ENCODE peak calls at places on chromosomes 6 and 20, in four cellular contexts. N, V, R and A are unnamed samples. For H3K4me1, the result is how much of the 10 kb centered on the place peaks cover.

GRCh38 chr6:79719248-79719975 is 88.3 kb downstream of the SH3BGRL2 start:
- DNase-seq in R (peak), V (no peak), N (peak), A (no peak)

GRCh38 chr6:107560657-107561056 is 70.7 kb downstream of the SOBP start:
- DNase-seq in V (no peak), R (peak), N (no peak), A (no peak)

GRCh38 chr6:90502866-90503407 is 83.9 kb downstream of the MAP3K7 start:
- DNase-seq in N (no peak), V (no peak), R (no peak), A (no peak)

GRCh38 chr6:169702640-169703246 is 817 bp downstream of the C6orf120 start:
- DNase-seq in V (peak), R (no peak), N (no peak), A (peak)

GRCh38 chr6:28353981-28354676 is 4.4 kb downstream of the ZKSCAN3 start:
- DNase-seq in V (peak), N (peak), R (peak), A (no peak)

GRCh38 chr6:170212956-170213636 is 77.8 kb downstream of the DLL1 start:
- DNase-seq in R (no peak), V (no peak), N (no peak), A (no peak)

GRCh38 chr6:26342106-26342999 is 22.6 kb upstream of the BTN3A2 start:
- DNase-seq in R (no peak), V (no peak), N (no peak), A (no peak)

GRCh38 chr6:111844376-111844775 is 28.9 kb downstream of the FYN start:
- DNase-seq in V (no peak), R (no peak), N (no peak), A (no peak)

GRCh38 chr6:17705778-17706579 is 746 bp downstream of the NUP153 start:
- DNase-seq in V (peak), R (peak), N (peak), A (peak)

GRCh38 chr6:17703256-17703694 is 3.5 kb downstream of the NUP153 start:
- DNase-seq in R (no peak), V (no peak), N (peak), A (no peak)

GRCh38 chr6:17707371-17707651 is 586 bp upstream of the NUP153 start:
- DNase-seq in R (no peak), N (no peak), V (no peak), A (no peak)

GRCh38 chr6:17706580-17707370 is at the start of gene NUP153:
- DNase-seq in R (peak), V (peak), N (peak), A (peak)

GRCh38 chr6:17705428-17705777 is 1.3 kb downstream of the NUP153 start:
- DNase-seq in R (peak), V (no peak), N (peak), A (no peak)
- H3K4me1 ChIP-seq in R (under half), V (half or more), N (under half), A (under half)

DNA sequence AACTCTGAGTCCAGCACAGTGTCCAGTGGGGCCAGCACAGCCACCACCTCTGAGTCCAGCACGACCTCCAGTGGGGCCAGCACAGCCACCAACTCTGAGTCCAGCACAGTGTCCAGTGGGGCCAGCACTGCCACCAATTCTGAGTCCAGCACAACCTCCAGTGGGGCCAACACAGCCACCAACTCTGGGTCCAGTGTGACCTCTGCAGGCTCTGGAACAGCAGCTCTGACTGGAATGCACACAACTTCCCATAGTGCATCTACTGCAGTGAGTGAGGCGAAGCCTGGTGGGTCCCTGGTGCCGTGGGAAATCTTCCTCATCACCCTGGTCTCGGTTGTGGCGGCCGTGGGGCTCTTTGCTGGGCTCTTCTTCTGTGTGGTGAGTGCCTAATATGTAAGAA is 3.8 kb downstream of the MUC21 start:
- DNase-seq in V (no peak), N (no peak), R (no peak), A (no peak)
- H3K4me3 ChIP-seq in V (no peak), N (no peak), R (no peak), A (no peak)

GRCh38 chr6:83176256-83176655 is 16.8 kb downstream of the PGM3 start:
- DNase-seq in V (no peak), R (no peak), N (no peak), A (no peak)

GRCh38 chr6:83182114-83182513 is 11.0 kb downstream of the PGM3 start:
- DNase-seq in N (no peak), R (no peak), V (no peak), A (no peak)

GRCh38 chr6:83185096-83185495 is 8.0 kb downstream of the PGM3 start:
- DNase-seq in N (peak), V (no peak), R (no peak), A (no peak)

GRCh38 chr6:83183082-83183828 is 9.8 kb downstream of the PGM3 start:
- DNase-seq in N (peak), R (peak), V (no peak), A (no peak)

DNA sequence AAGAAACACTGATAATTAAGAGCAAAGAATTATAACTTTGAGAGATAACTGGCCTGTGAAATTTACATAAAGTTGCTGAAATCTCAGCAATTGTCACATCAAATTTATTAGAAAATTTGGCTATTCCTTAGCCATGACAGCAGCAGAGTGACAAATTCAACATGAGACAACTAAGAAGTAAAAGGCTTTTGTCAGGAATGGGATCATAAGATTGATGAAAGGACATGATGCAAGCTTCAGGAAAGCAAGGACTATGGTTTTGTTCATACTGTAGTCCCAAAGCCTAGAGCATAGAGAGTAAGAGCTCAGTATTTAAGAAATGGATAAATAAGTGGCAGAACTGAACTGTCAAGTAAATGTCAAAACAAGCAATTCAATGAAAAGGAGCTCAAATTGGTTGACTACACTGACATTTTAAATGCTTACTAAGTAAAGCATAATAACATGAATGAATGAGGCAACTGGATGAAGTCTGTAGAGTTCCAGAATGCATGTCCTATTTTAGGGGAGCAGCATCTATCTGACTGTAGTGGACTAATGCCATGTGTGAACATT is 12.6 kb downstream of the PGM3 start:
- DNase-seq in N (no peak), R (no peak), V (no peak), A (no peak)
- H3K4me1 ChIP-seq in N (under half), R (under half), V (under half), A (under half)

GRCh38 chr6:44567406-44567805 is 179.9 kb downstream of the CDC5L start:
- DNase-seq in N (no peak), R (no peak), V (no peak), A (no peak)
- H3K4me3 ChIP-seq in N (no peak), R (no peak), V (no peak), A (no peak)

DNA sequence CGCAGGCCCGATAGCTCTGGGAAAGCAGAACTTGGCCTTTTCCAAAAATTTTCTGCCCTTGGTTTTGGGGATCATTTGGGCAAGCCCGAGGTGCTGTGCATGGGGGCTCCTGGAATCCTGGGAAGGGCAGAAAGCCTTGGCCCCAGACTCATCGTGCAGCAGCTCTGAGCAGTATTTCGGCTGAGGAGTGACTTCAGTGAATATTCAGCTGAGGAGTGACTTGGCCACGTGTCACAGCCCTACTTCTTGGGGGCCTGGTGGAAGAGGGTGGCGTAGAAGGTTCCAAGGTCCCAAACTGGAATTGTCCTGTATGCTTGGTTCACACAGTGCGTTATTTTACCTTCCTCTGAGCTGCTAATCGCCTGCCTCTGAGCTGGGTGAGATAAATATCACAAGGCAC is 1.1 kb upstream of the BMP2 start:
- DNase-seq in V (no peak), N (no peak), R (no peak), A (no peak)
- H3K4me1 ChIP-seq in V (under half), N (under half), R (under half), A (under half)

DNA sequence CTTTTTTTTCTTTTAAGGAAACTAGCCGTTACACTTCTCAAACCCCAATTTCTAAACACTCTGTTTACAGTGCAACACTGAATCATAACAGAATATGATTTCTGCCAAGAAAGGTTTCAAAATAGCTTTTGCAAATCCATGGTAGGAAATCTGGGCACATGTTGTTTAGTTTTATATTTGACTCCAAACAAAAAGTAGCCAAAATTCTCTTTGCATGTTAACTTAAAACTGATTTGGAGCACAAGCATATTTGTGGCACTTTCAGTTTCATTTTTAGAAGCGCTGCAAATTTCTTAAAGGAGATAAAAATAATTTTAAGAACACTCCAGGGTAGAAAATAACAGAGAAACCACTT is 140.5 kb upstream of the CARMIL1 start:
- DNase-seq in V (no peak), N (no peak), R (no peak), A (no peak)
- H3K4me3 ChIP-seq in V (peak), N (peak), R (peak), A (peak)

GRCh38 chr20:23628402-23629016 is 9.2 kb downstream of the CST3 start:
- DNase-seq in N (no peak), V (no peak), R (no peak), A (no peak)

GRCh38 chr20:23625236-23625964 is 12.4 kb downstream of the CST3 start:
- DNase-seq in N (peak), V (no peak), R (no peak), A (no peak)

GRCh38 chr20:23626040-23626620 is 11.6 kb downstream of the CST3 start:
- DNase-seq in N (peak), V (no peak), R (no peak), A (no peak)

GRCh38 chr20:23629017-23629541 is 8.7 kb downstream of the CST3 start:
- DNase-seq in N (peak), V (peak), R (peak), A (no peak)

GRCh38 chr20:23627501-23627900 is 10.3 kb downstream of the CST3 start:
- DNase-seq in N (no peak), R (no peak), V (no peak), A (no peak)
- H3K4me1 ChIP-seq in N (under half), R (under half), V (under half), A (under half)

GRCh38 chr6:161434331-161434730 is 160.5 kb upstream of the AGPAT4 start:
- DNase-seq in R (no peak), V (no peak), N (peak), A (no peak)

GRCh38 chr6:161436106-161436876 is 162.4 kb upstream of the AGPAT4 start:
- DNase-seq in V (no peak), N (peak), R (no peak), A (no peak)

GRCh38 chr6:161434921-161435411 is 161.1 kb upstream of the AGPAT4 start:
- DNase-seq in R (no peak), V (no peak), N (peak), A (no peak)

GRCh38 chr6:161437851-161438250 is 164.0 kb upstream of the AGPAT4 start:
- DNase-seq in V (no peak), N (no peak), R (no peak), A (no peak)

DNA sequence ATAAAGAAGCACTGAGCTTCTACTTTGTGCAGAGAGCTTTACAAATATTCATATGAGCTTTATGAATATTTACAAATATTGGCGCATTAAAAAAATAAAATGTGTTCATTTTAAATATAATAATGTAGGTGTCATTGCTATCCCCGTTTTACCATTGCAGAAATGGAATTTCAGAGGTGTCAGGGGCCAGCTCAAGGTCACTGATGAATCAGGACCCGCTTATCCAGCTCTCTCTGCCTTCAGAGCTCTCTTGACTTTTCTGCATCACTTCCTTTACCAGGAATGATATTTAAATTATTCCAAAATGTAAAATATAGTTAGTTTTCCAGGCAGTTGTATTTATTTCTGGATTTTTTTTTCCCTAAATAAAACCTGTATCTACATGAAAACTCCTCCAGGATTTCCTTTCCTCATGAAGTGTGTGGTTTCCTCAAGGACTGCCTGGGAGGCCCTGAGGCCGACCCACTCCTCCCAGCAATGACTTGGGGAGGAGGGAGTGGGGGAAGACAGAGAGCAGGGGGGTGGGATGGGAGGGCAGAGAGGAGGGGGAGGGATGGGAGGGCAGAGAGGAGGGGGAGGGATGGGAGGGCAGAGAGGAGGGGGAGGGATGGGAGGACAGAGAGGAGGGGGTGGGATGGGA is 161.7 kb upstream of the AGPAT4 start:
- DNase-seq in V (no peak), N (no peak), R (no peak), A (no peak)
- H3K4me3 ChIP-seq in V (peak), N (no peak), R (peak), A (no peak)

GRCh38 chr6:108623995-108624394 is 63.3 kb downstream of the FOXO3 start:
- DNase-seq in R (no peak), N (no peak), V (no peak), A (no peak)
- H3K4me1 ChIP-seq in R (half or more), N (under half), V (half or more), A (under half)